ENCODE peak calls at places on chromosomes 4 and X, in seven cellular contexts. D, S, F, W, O, I and V are unnamed samples.

GRCh38 chr4:163702736-163703135 is 208.2 kb downstream of the TMA16 start:
- DNase-seq in D (no peak), W (no peak), I (no peak), S (no peak), O (no peak), F (no peak), V (no peak)

GRCh38 chrX:134416106-134416505 is 43.9 kb upstream of the HPRT1 start:
- DNase-seq in W (no peak), S (no peak), O (peak; percentile 11), I (no peak), F (no peak), D (no peak), V (no peak)

GRCh38 chrX:94831364-94831763 is 1157.4 kb downstream of the FAM133A start:
- DNase-seq in D (no peak), F (no peak), S (peak; percentile 42), O (peak; percentile 28), W (no peak), I (no peak), V (no peak)

GRCh38 chr4:25861422-25861926 is 1.3 kb downstream of the SEL1L3 start:
- DNase-seq in W (no peak), D (no peak), O (peak; percentile 28), S (no peak), I (no peak), F (no peak), V (no peak)

GRCh38 chrX:119693996-119694451 is 1.1 kb upstream of the SEPTIN6 start:
- DNase-seq in S (no peak), F (no peak), D (no peak), O (no peak), W (no peak), I (no peak), V (no peak)

GRCh38 chr4:177482367-177482766 is 40.1 kb upstream of the AGA start:
- DNase-seq in F (no peak), W (no peak), I (no peak), D (no peak), S (no peak), O (no peak), V (no peak)

GRCh38 chr4:82352118-82352824 is 21.5 kb downstream of the HNRNPD start:
- DNase-seq in O (no peak), F (no peak), I (no peak), D (no peak), S (no peak), W (no peak), V (no peak)

GRCh38 chr4:3285558-3286334 is 7.1 kb upstream of the RGS12 start:
- DNase-seq in S (no peak), W (peak; percentile 72), F (peak; percentile 6), I (no peak), D (peak; percentile 61), O (peak; percentile 67), V (no peak)

GRCh38 chrX:47234583-47234982 is 1.8 kb downstream of the USP11 start:
- DNase-seq in O (peak; percentile 60), W (no peak), S (no peak), F (no peak), D (no peak), I (no peak), V (no peak)

GRCh38 chr4:81605278-81605677 is 133.6 kb upstream of the RASGEF1B start:
- DNase-seq in S (no peak), O (no peak), D (no peak), W (no peak), I (no peak), F (no peak), V (no peak)

GRCh38 chr4:45693746-45694145 is 430.1 kb downstream of the GABRG1 start:
- DNase-seq in W (no peak), D (no peak), O (no peak), F (no peak), I (no peak), S (no peak), V (no peak)

GRCh38 chr4:100372432-100372831 is 145.4 kb downstream of the EMCN start:
- DNase-seq in F (no peak), D (no peak), O (peak; percentile 10), W (no peak), I (no peak), S (peak; percentile 2), V (no peak)

GRCh38 chr4:100348472-100348871 is 158.2 kb upstream of the DDIT4L start:
- DNase-seq in W (no peak), S (no peak), I (no peak), O (peak; percentile 82), D (peak; percentile 65), F (no peak), V (peak; percentile 29)

GRCh38 chrX:34300871-34301270 is 168.8 kb upstream of the FAM47A start:
- DNase-seq in S (peak; percentile 28), I (peak; percentile 13), F (peak; percentile 38), O (peak; percentile 58), W (no peak), D (no peak), V (peak; percentile 37)

GRCh38 chr4:38671594-38671943 is 7.6 kb downstream of the KLF3 start:
- DNase-seq in W (no peak), F (no peak), O (no peak), D (no peak), S (no peak), I (no peak), V (no peak)

GRCh38 chrX:68720851-68721250 is 73.4 kb downstream of the STARD8 start:
- DNase-seq in W (no peak), D (no peak), I (no peak), O (no peak), S (no peak), F (no peak), V (no peak)

GRCh38 chrX:44971674-44972073 is 98.7 kb downstream of the KDM6A start:
- DNase-seq in I (no peak), W (no peak), D (no peak), S (no peak), O (no peak), F (no peak), V (no peak)

GRCh38 chr4:59060895-59061294 is 1950.7 kb upstream of the IGFBP7 start:
- DNase-seq in O (no peak), W (no peak), F (no peak), I (no peak), D (no peak), S (no peak), V (no peak)

GRCh38 chr4:170476351-170476750 is 386.6 kb upstream of the AADAT start:
- DNase-seq in D (no peak), O (no peak), S (no peak), I (no peak), F (no peak), W (no peak), V (no peak)

GRCh38 chr4:15906024-15906443 is 32.5 kb downstream of the FGFBP1 start:
- DNase-seq in D (no peak), F (no peak), S (peak; percentile 2), I (no peak), O (no peak), W (no peak), V (peak; percentile 73)

GRCh38 chrX:109936114-109936513 is 66.8 kb upstream of the TMEM164 start:
- DNase-seq in F (no peak), O (peak; percentile 83), S (no peak), W (no peak), D (peak; percentile 40), I (no peak), V (no peak)

GRCh38 chr4:106854970-106855369 is 181.1 kb downstream of the DKK2 start:
- DNase-seq in S (no peak), D (no peak), O (no peak), F (no peak), I (no peak), W (no peak), V (no peak)

GRCh38 chrX:506341-506740 is 119.6 kb upstream of the PPP2R3B start:
- DNase-seq in W (no peak), O (no peak), F (no peak), I (no peak), S (no peak), D (no peak), V (no peak)

GRCh38 chr4:122577808-122578781 is 42.8 kb downstream of the IL21 start:
- DNase-seq in F (peak; percentile 26), S (peak; percentile 42), O (peak; percentile 48), W (no peak), D (no peak), I (no peak), V (no peak)

GRCh38 chr4:18518098-18518497 is 496.5 kb upstream of the LCORL start:
- DNase-seq in I (no peak), S (peak; percentile 16), D (no peak), F (no peak), O (no peak), W (no peak), V (no peak)

GRCh38 chr4:150297861-150298474 is 219.7 kb downstream of the DCLK2 start:
- DNase-seq in D (peak; percentile 39), S (peak; percentile 51), F (no peak), I (no peak), W (no peak), O (peak; percentile 80), V (no peak)

GRCh38 chrX:103437147-103437873 is 61.0 kb downstream of the BEX3 start:
- DNase-seq in W (no peak), S (no peak), F (no peak), I (no peak), O (peak; percentile 48), D (no peak), V (no peak)

GRCh38 chrX:53494427-53494826 is 60.3 kb upstream of the HSD17B10 start:
- DNase-seq in S (peak; percentile 58), D (peak; percentile 41), W (no peak), F (no peak), O (peak; percentile 30), I (no peak), V (no peak)

GRCh38 chrX:133794151-133794550 is 191.2 kb downstream of the GPC3 start:
- DNase-seq in S (no peak), D (no peak), W (no peak), I (no peak), F (no peak), O (no peak), V (no peak)

GRCh38 chr4:104976258-104976657 is 170.4 kb upstream of the TET2 start:
- DNase-seq in D (no peak), F (no peak), S (no peak), I (no peak), O (no peak), W (no peak), V (no peak)

GRCh38 chr4:106238819-106239420 is 77.1 kb downstream of the TBCK start:
- DNase-seq in D (peak; percentile 6), S (peak; percentile 5), O (peak; percentile 49), I (peak; percentile 27), W (no peak), F (no peak), V (peak; percentile 4)

GRCh38 chr4:121950680-121951569 is 935 bp downstream of the TRPC3 start:
- DNase-seq in O (no peak), F (peak; percentile 9), S (no peak), I (no peak), W (no peak), D (no peak), V (no peak)

GRCh38 chrX:149473092-149473491 is 32.0 kb downstream of the IDS start:
- DNase-seq in S (no peak), F (no peak), D (no peak), O (no peak), I (no peak), W (no peak), V (no peak)

GRCh38 chr4:153022233-153022632 is 86.1 kb downstream of the FHDC1 start:
- DNase-seq in S (peak; percentile 23), O (no peak), I (no peak), F (no peak), D (no peak), W (no peak), V (no peak)

GRCh38 chr4:87967193-87967592 is 8.3 kb upstream of the SPP1 start:
- DNase-seq in W (no peak), O (no peak), D (no peak), S (no peak), I (no peak), F (no peak), V (no peak)

GRCh38 chr4:1601533-1601835 is 82.6 kb downstream of the FAM53A start:
- DNase-seq in S (no peak), W (no peak), I (no peak), O (no peak), D (no peak), F (no peak), V (no peak)

GRCh38 chr4:88029556-88029955 is 22.1 kb downstream of the PKD2 start:
- DNase-seq in I (no peak), F (no peak), D (peak; percentile 61), O (peak; percentile 22), W (no peak), S (no peak), V (no peak)

GRCh38 chr4:53605783-53606182 is 14.5 kb upstream of the LNX1 start:
- DNase-seq in W (no peak), S (no peak), O (peak; percentile 41), D (no peak), F (no peak), I (no peak), V (no peak)